ENCODE peak calls at places on chromosomes 16 and 17, in nine cellular contexts. One of them, this sample, is unnamed.

GRCh38 chr16:59964232-59964924 is 1230.3 kb upstream of the GOT2 start:
- DNase-seq in A549: no peak
- DNase-seq in spleen: no peak
- DNase-seq in NCI-H2171 treated with DMSO at 0.1 percent for 48 hours: no peak
- DNase-seq in RPMI8226: no peak
- DNase-seq in testis: no peak
- DNase-seq in stimulated activated CD4-positive, alpha-beta T cell treated with anti-CD3 and anti-CD28 coated beads, Interleukin-2, amount 100 ng/mL, for 24 hours: no peak
- DNase-seq in mammary epithelial cell: peak
- DNase-seq in esophagus squamous epithelium: no peak
- DNase-seq in this sample: no peak

GRCh38 chr16:66551362-66551761 is 1.0 kb upstream of the CKLF start:
- DNase-seq in A549: peak
- DNase-seq in spleen: peak
- DNase-seq in NCI-H2171 treated with DMSO at 0.1 percent for 48 hours: peak
- DNase-seq in RPMI8226: peak
- DNase-seq in testis: no peak
- DNase-seq in stimulated activated CD4-positive, alpha-beta T cell treated with anti-CD3 and anti-CD28 coated beads, Interleukin-2, amount 100 ng/mL, for 24 hours: peak
- DNase-seq in mammary epithelial cell: no peak
- DNase-seq in esophagus squamous epithelium: no peak
- DNase-seq in this sample: peak

GRCh38 chr17:82231562-82232321 is 2.9 kb downstream of the SLC16A3 start:
- DNase-seq in A549: peak
- DNase-seq in spleen: peak
- DNase-seq in NCI-H2171 treated with DMSO at 0.1 percent for 48 hours: no peak
- DNase-seq in RPMI8226: no peak
- DNase-seq in testis: peak
- DNase-seq in stimulated activated CD4-positive, alpha-beta T cell treated with anti-CD3 and anti-CD28 coated beads, Interleukin-2, amount 100 ng/mL, for 24 hours: peak
- DNase-seq in mammary epithelial cell: no peak
- DNase-seq in esophagus squamous epithelium: no peak
- DNase-seq in this sample: no peak

GRCh38 chr16:30588651-30589050 is 3.2 kb upstream of the ZNF785 start:
- DNase-seq in A549: no peak
- DNase-seq in spleen: no peak
- DNase-seq in NCI-H2171 treated with DMSO at 0.1 percent for 48 hours: no peak
- DNase-seq in RPMI8226: no peak
- DNase-seq in testis: no peak
- DNase-seq in stimulated activated CD4-positive, alpha-beta T cell treated with anti-CD3 and anti-CD28 coated beads, Interleukin-2, amount 100 ng/mL, for 24 hours: no peak
- DNase-seq in mammary epithelial cell: no peak
- DNase-seq in esophagus squamous epithelium: no peak
- DNase-seq in this sample: no peak

GRCh38 chr17:751269-752001 is 629 bp downstream of the GEMIN4 start:
- DNase-seq in A549: peak
- DNase-seq in spleen: no peak
- DNase-seq in NCI-H2171 treated with DMSO at 0.1 percent for 48 hours: peak
- DNase-seq in RPMI8226: peak
- DNase-seq in testis: peak
- DNase-seq in stimulated activated CD4-positive, alpha-beta T cell treated with anti-CD3 and anti-CD28 coated beads, Interleukin-2, amount 100 ng/mL, for 24 hours: peak
- DNase-seq in mammary epithelial cell: peak
- DNase-seq in esophagus squamous epithelium: no peak
- DNase-seq in this sample: peak

GRCh38 chr16:30570621-30571443 is 682 bp downstream of the ZNF688 start:
- DNase-seq in A549: no peak
- DNase-seq in spleen: peak
- DNase-seq in NCI-H2171 treated with DMSO at 0.1 percent for 48 hours: peak
- DNase-seq in RPMI8226: no peak
- DNase-seq in testis: peak
- DNase-seq in stimulated activated CD4-positive, alpha-beta T cell treated with anti-CD3 and anti-CD28 coated beads, Interleukin-2, amount 100 ng/mL, for 24 hours: no peak
- DNase-seq in mammary epithelial cell: peak
- DNase-seq in esophagus squamous epithelium: no peak
- DNase-seq in this sample: no peak

GRCh38 chr16:3187798-3188674 is at the start of gene OR1F1:
- DNase-seq in A549: peak
- DNase-seq in spleen: peak
- DNase-seq in NCI-H2171 treated with DMSO at 0.1 percent for 48 hours: peak
- DNase-seq in RPMI8226: peak
- DNase-seq in testis: no peak
- DNase-seq in stimulated activated CD4-positive, alpha-beta T cell treated with anti-CD3 and anti-CD28 coated beads, Interleukin-2, amount 100 ng/mL, for 24 hours: peak
- DNase-seq in mammary epithelial cell: peak
- DNase-seq in esophagus squamous epithelium: no peak
- DNase-seq in this sample: peak

GRCh38 chr16:66717112-66717675 is 20.7 kb upstream of the CMTM4 start:
- DNase-seq in A549: no peak
- DNase-seq in spleen: no peak
- DNase-seq in NCI-H2171 treated with DMSO at 0.1 percent for 48 hours: no peak
- DNase-seq in RPMI8226: no peak
- DNase-seq in testis: peak
- DNase-seq in stimulated activated CD4-positive, alpha-beta T cell treated with anti-CD3 and anti-CD28 coated beads, Interleukin-2, amount 100 ng/mL, for 24 hours: peak
- DNase-seq in mammary epithelial cell: no peak
- DNase-seq in esophagus squamous epithelium: no peak
- DNase-seq in this sample: no peak

GRCh38 chr17:19750020-19750572 is 2.0 kb upstream of the ALDH3A1 start:
- DNase-seq in A549: no peak
- DNase-seq in spleen: peak
- DNase-seq in NCI-H2171 treated with DMSO at 0.1 percent for 48 hours: no peak
- DNase-seq in RPMI8226: no peak
- DNase-seq in testis: no peak
- DNase-seq in stimulated activated CD4-positive, alpha-beta T cell treated with anti-CD3 and anti-CD28 coated beads, Interleukin-2, amount 100 ng/mL, for 24 hours: no peak
- DNase-seq in mammary epithelial cell: no peak
- DNase-seq in esophagus squamous epithelium: no peak
- DNase-seq in this sample: no peak

GRCh38 chr16:68737046-68737729 is at the start of gene CDH1:
- DNase-seq in A549: no peak
- DNase-seq in spleen: peak
- DNase-seq in NCI-H2171 treated with DMSO at 0.1 percent for 48 hours: peak
- DNase-seq in RPMI8226: peak
- DNase-seq in testis: peak
- DNase-seq in stimulated activated CD4-positive, alpha-beta T cell treated with anti-CD3 and anti-CD28 coated beads, Interleukin-2, amount 100 ng/mL, for 24 hours: peak
- DNase-seq in mammary epithelial cell: peak
- DNase-seq in esophagus squamous epithelium: no peak
- DNase-seq in this sample: no peak

GRCh38 chr17:17539591-17539990 is 43.4 kb upstream of the RASD1 start:
- DNase-seq in A549: no peak
- DNase-seq in spleen: no peak
- DNase-seq in NCI-H2171 treated with DMSO at 0.1 percent for 48 hours: no peak
- DNase-seq in RPMI8226: no peak
- DNase-seq in testis: peak
- DNase-seq in stimulated activated CD4-positive, alpha-beta T cell treated with anti-CD3 and anti-CD28 coated beads, Interleukin-2, amount 100 ng/mL, for 24 hours: no peak
- DNase-seq in mammary epithelial cell: no peak
- DNase-seq in esophagus squamous epithelium: no peak
- DNase-seq in this sample: no peak

GRCh38 chr16:89909777-89910716 is 8.6 kb upstream of the MC1R start:
- DNase-seq in A549: peak
- DNase-seq in spleen: peak
- DNase-seq in NCI-H2171 treated with DMSO at 0.1 percent for 48 hours: peak
- DNase-seq in RPMI8226: peak
- DNase-seq in testis: peak
- DNase-seq in stimulated activated CD4-positive, alpha-beta T cell treated with anti-CD3 and anti-CD28 coated beads, Interleukin-2, amount 100 ng/mL, for 24 hours: peak
- DNase-seq in mammary epithelial cell: peak
- DNase-seq in esophagus squamous epithelium: no peak
- DNase-seq in this sample: peak

GRCh38 chr17:38605852-38606645 is at the start of gene SRCIN1:
- DNase-seq in A549: peak
- DNase-seq in spleen: peak
- DNase-seq in NCI-H2171 treated with DMSO at 0.1 percent for 48 hours: peak
- DNase-seq in RPMI8226: peak
- DNase-seq in testis: peak
- DNase-seq in stimulated activated CD4-positive, alpha-beta T cell treated with anti-CD3 and anti-CD28 coated beads, Interleukin-2, amount 100 ng/mL, for 24 hours: peak
- DNase-seq in mammary epithelial cell: peak
- DNase-seq in esophagus squamous epithelium: no peak
- DNase-seq in this sample: peak

GRCh38 chr17:64243340-64243739 is 19.7 kb downstream of the TEX2 start:
- DNase-seq in A549: no peak
- DNase-seq in spleen: no peak
- DNase-seq in NCI-H2171 treated with DMSO at 0.1 percent for 48 hours: no peak
- DNase-seq in RPMI8226: no peak
- DNase-seq in testis: no peak
- DNase-seq in stimulated activated CD4-positive, alpha-beta T cell treated with anti-CD3 and anti-CD28 coated beads, Interleukin-2, amount 100 ng/mL, for 24 hours: no peak
- DNase-seq in mammary epithelial cell: no peak
- DNase-seq in esophagus squamous epithelium: no peak
- DNase-seq in this sample: no peak

GRCh38 chr17:38730526-38731379 is 612 bp downstream of the CISD3 start:
- DNase-seq in A549: peak
- DNase-seq in spleen: peak
- DNase-seq in NCI-H2171 treated with DMSO at 0.1 percent for 48 hours: peak
- DNase-seq in RPMI8226: peak
- DNase-seq in testis: peak
- DNase-seq in stimulated activated CD4-positive, alpha-beta T cell treated with anti-CD3 and anti-CD28 coated beads, Interleukin-2, amount 100 ng/mL, for 24 hours: peak
- DNase-seq in mammary epithelial cell: peak
- DNase-seq in esophagus squamous epithelium: no peak
- DNase-seq in this sample: no peak

GRCh38 chr16:51538707-51539604 is 387.9 kb upstream of the SALL1 start:
- DNase-seq in A549: peak
- DNase-seq in spleen: no peak
- DNase-seq in NCI-H2171 treated with DMSO at 0.1 percent for 48 hours: no peak
- DNase-seq in RPMI8226: peak
- DNase-seq in testis: no peak
- DNase-seq in stimulated activated CD4-positive, alpha-beta T cell treated with anti-CD3 and anti-CD28 coated beads, Interleukin-2, amount 100 ng/mL, for 24 hours: no peak
- DNase-seq in mammary epithelial cell: peak
- DNase-seq in esophagus squamous epithelium: no peak
- DNase-seq in this sample: no peak

GRCh38 chr17:10612957-10613744 is 44.0 kb downstream of the MYH3 start:
- DNase-seq in A549: no peak
- DNase-seq in spleen: no peak
- DNase-seq in NCI-H2171 treated with DMSO at 0.1 percent for 48 hours: no peak
- DNase-seq in RPMI8226: no peak
- DNase-seq in testis: no peak
- DNase-seq in stimulated activated CD4-positive, alpha-beta T cell treated with anti-CD3 and anti-CD28 coated beads, Interleukin-2, amount 100 ng/mL, for 24 hours: no peak
- DNase-seq in mammary epithelial cell: no peak
- DNase-seq in esophagus squamous epithelium: no peak
- DNase-seq in this sample: no peak

GRCh38 chr17:73710095-73710592 is 65.9 kb upstream of the SDK2 start:
- DNase-seq in A549: peak
- DNase-seq in spleen: no peak
- DNase-seq in NCI-H2171 treated with DMSO at 0.1 percent for 48 hours: peak
- DNase-seq in RPMI8226: peak
- DNase-seq in testis: peak
- DNase-seq in stimulated activated CD4-positive, alpha-beta T cell treated with anti-CD3 and anti-CD28 coated beads, Interleukin-2, amount 100 ng/mL, for 24 hours: peak
- DNase-seq in mammary epithelial cell: peak
- DNase-seq in esophagus squamous epithelium: no peak
- DNase-seq in this sample: peak

GRCh38 chr17:7022791-7023571 is at the start of gene BCL6B:
- DNase-seq in A549: no peak
- DNase-seq in spleen: peak
- DNase-seq in NCI-H2171 treated with DMSO at 0.1 percent for 48 hours: no peak
- DNase-seq in RPMI8226: no peak
- DNase-seq in testis: no peak
- DNase-seq in stimulated activated CD4-positive, alpha-beta T cell treated with anti-CD3 and anti-CD28 coated beads, Interleukin-2, amount 100 ng/mL, for 24 hours: no peak
- DNase-seq in mammary epithelial cell: no peak
- DNase-seq in esophagus squamous epithelium: no peak
- DNase-seq in this sample: no peak

GRCh38 chr17:9251273-9251672 is 230.0 kb downstream of the NTN1 start:
- DNase-seq in A549: no peak
- DNase-seq in spleen: no peak
- DNase-seq in NCI-H2171 treated with DMSO at 0.1 percent for 48 hours: no peak
- DNase-seq in RPMI8226: no peak
- DNase-seq in testis: no peak
- DNase-seq in stimulated activated CD4-positive, alpha-beta T cell treated with anti-CD3 and anti-CD28 coated beads, Interleukin-2, amount 100 ng/mL, for 24 hours: no peak
- DNase-seq in mammary epithelial cell: no peak
- DNase-seq in esophagus squamous epithelium: no peak
- DNase-seq in this sample: no peak

GRCh38 chr17:7956208-7956965 is 24.4 kb downstream of the CNTROB start:
- DNase-seq in A549: no peak
- DNase-seq in spleen: no peak
- DNase-seq in NCI-H2171 treated with DMSO at 0.1 percent for 48 hours: no peak
- DNase-seq in RPMI8226: peak
- DNase-seq in testis: peak
- DNase-seq in stimulated activated CD4-positive, alpha-beta T cell treated with anti-CD3 and anti-CD28 coated beads, Interleukin-2, amount 100 ng/mL, for 24 hours: no peak
- DNase-seq in mammary epithelial cell: no peak
- DNase-seq in esophagus squamous epithelium: no peak
- DNase-seq in this sample: no peak

GRCh38 chr16:28082624-28083023 is 19.1 kb upstream of the GSG1L start:
- DNase-seq in A549: no peak
- DNase-seq in spleen: no peak
- DNase-seq in NCI-H2171 treated with DMSO at 0.1 percent for 48 hours: no peak
- DNase-seq in RPMI8226: no peak
- DNase-seq in testis: peak
- DNase-seq in stimulated activated CD4-positive, alpha-beta T cell treated with anti-CD3 and anti-CD28 coated beads, Interleukin-2, amount 100 ng/mL, for 24 hours: no peak
- DNase-seq in mammary epithelial cell: peak
- DNase-seq in esophagus squamous epithelium: no peak
- DNase-seq in this sample: no peak

GRCh38 chr17:29677139-29677834 is 54.6 kb upstream of the CORO6 start:
- DNase-seq in A549: no peak
- DNase-seq in spleen: no peak
- DNase-seq in NCI-H2171 treated with DMSO at 0.1 percent for 48 hours: peak
- DNase-seq in RPMI8226: no peak
- DNase-seq in testis: peak
- DNase-seq in stimulated activated CD4-positive, alpha-beta T cell treated with anti-CD3 and anti-CD28 coated beads, Interleukin-2, amount 100 ng/mL, for 24 hours: no peak
- DNase-seq in mammary epithelial cell: no peak
- DNase-seq in esophagus squamous epithelium: no peak
- DNase-seq in this sample: no peak

GRCh38 chr16:23435500-23435899 is 17.5 kb downstream of the COG7 start:
- DNase-seq in A549: peak
- DNase-seq in spleen: peak
- DNase-seq in NCI-H2171 treated with DMSO at 0.1 percent for 48 hours: peak
- DNase-seq in RPMI8226: peak
- DNase-seq in testis: peak
- DNase-seq in stimulated activated CD4-positive, alpha-beta T cell treated with anti-CD3 and anti-CD28 coated beads, Interleukin-2, amount 100 ng/mL, for 24 hours: peak
- DNase-seq in mammary epithelial cell: peak
- DNase-seq in esophagus squamous epithelium: no peak
- DNase-seq in this sample: peak

GRCh38 chr16:11445486-11445885 is 100.2 kb downstream of the RMI2 start:
- DNase-seq in A549: no peak
- DNase-seq in spleen: peak
- DNase-seq in NCI-H2171 treated with DMSO at 0.1 percent for 48 hours: no peak
- DNase-seq in RPMI8226: no peak
- DNase-seq in testis: no peak
- DNase-seq in stimulated activated CD4-positive, alpha-beta T cell treated with anti-CD3 and anti-CD28 coated beads, Interleukin-2, amount 100 ng/mL, for 24 hours: no peak
- DNase-seq in mammary epithelial cell: no peak
- DNase-seq in esophagus squamous epithelium: no peak
- DNase-seq in this sample: no peak

GRCh38 chr16:46830417-46830901 is 521 bp downstream of the C16orf87 start:
- DNase-seq in A549: no peak
- DNase-seq in spleen: peak
- DNase-seq in NCI-H2171 treated with DMSO at 0.1 percent for 48 hours: no peak
- DNase-seq in RPMI8226: peak
- DNase-seq in testis: peak
- DNase-seq in stimulated activated CD4-positive, alpha-beta T cell treated with anti-CD3 and anti-CD28 coated beads, Interleukin-2, amount 100 ng/mL, for 24 hours: peak
- DNase-seq in mammary epithelial cell: no peak
- DNase-seq in esophagus squamous epithelium: no peak
- DNase-seq in this sample: peak

GRCh38 chr17:59914274-59914854 is 21.4 kb downstream of the RPS6KB1 start:
- DNase-seq in A549: peak
- DNase-seq in spleen: no peak
- DNase-seq in NCI-H2171 treated with DMSO at 0.1 percent for 48 hours: peak
- DNase-seq in RPMI8226: peak
- DNase-seq in testis: peak
- DNase-seq in stimulated activated CD4-positive, alpha-beta T cell treated with anti-CD3 and anti-CD28 coated beads, Interleukin-2, amount 100 ng/mL, for 24 hours: no peak
- DNase-seq in mammary epithelial cell: peak
- DNase-seq in esophagus squamous epithelium: no peak
- DNase-seq in this sample: no peak

GRCh38 chr16:12252616-12253015 is 276.1 kb downstream of the SNX29 start:
- DNase-seq in A549: no peak
- DNase-seq in spleen: no peak
- DNase-seq in NCI-H2171 treated with DMSO at 0.1 percent for 48 hours: peak
- DNase-seq in RPMI8226: no peak
- DNase-seq in testis: no peak
- DNase-seq in stimulated activated CD4-positive, alpha-beta T cell treated with anti-CD3 and anti-CD28 coated beads, Interleukin-2, amount 100 ng/mL, for 24 hours: no peak
- DNase-seq in mammary epithelial cell: no peak
- DNase-seq in esophagus squamous epithelium: no peak
- DNase-seq in this sample: no peak